ENCODE peak calls at places on chromosomes 3 and 15, in five cellular contexts. K, D, E, W and U are unnamed samples.

GRCh38 chr3:112635674-112636073 is 5.3 kb downstream of the CCDC80 start:
- DNase-seq in K (no peak), E (no peak), D (no peak), W (no peak), U (peak)

GRCh38 chr3:31911124-31911523 is 69.9 kb downstream of the OSBPL10 start:
- DNase-seq in W (no peak), D (no peak), K (no peak), E (no peak), U (no peak)

GRCh38 chr3:134211797-134212196 is 38.9 kb downstream of the RYK start:
- DNase-seq in D (no peak), W (no peak), E (no peak), K (no peak), U (peak)

GRCh38 chr3:160401301-160402095 is 2.0 kb downstream of the SMC4 start:
- DNase-seq in E (no peak), D (no peak), W (no peak), K (no peak), U (no peak)

GRCh38 chr15:61146643-61147230 is 82.4 kb downstream of the RORA start:
- DNase-seq in W (no peak), E (no peak), K (no peak), D (no peak), U (no peak)

GRCh38 chr3:192750201-192750600 is 22.9 kb upstream of the FGF12 start:
- DNase-seq in D (no peak), K (no peak), E (no peak), W (no peak), U (no peak)

GRCh38 chr3:157142315-157142714 is 17.6 kb downstream of the CCNL1 start:
- DNase-seq in E (no peak), W (no peak), K (no peak), D (no peak), U (no peak)

GRCh38 chr3:142209655-142210054 is 15.7 kb downstream of the GK5 start:
- DNase-seq in D (peak), W (no peak), K (no peak), E (no peak), U (peak)

GRCh38 chr3:39288300-39288808 is 8.5 kb upstream of the CX3CR1 start:
- DNase-seq in E (peak), W (peak), K (peak), D (peak), U (no peak)

GRCh38 chr15:91383532-91383931 is 283.5 kb downstream of the SV2B start:
- DNase-seq in E (no peak), K (no peak), W (no peak), D (no peak), U (no peak)

GRCh38 chr15:59203026-59203425 is 3.6 kb upstream of the LDHAL6B start:
- DNase-seq in W (no peak), D (no peak), K (no peak), E (no peak), U (no peak)

GRCh38 chr3:107452436-107452835 is 70.3 kb upstream of the BBX start:
- DNase-seq in D (no peak), W (no peak), E (no peak), K (no peak), U (no peak)

GRCh38 chr3:69649120-69649519 is 90.1 kb upstream of the MITF start:
- DNase-seq in D (no peak), K (no peak), E (no peak), W (no peak), U (no peak)

GRCh38 chr15:50145451-50145872 is 26.4 kb upstream of the ATP8B4 start:
- DNase-seq in K (no peak), D (no peak), E (no peak), W (peak), U (peak)

GRCh38 chr3:96814581-96815567 is at the start of gene EPHA6:
- DNase-seq in D (no peak), W (no peak), E (no peak), K (no peak), U (no peak)

GRCh38 chr3:58642846-58643245 is 23.7 kb downstream of the FAM3D start:
- DNase-seq in W (no peak), E (no peak), K (no peak), D (no peak), U (no peak)

GRCh38 chr3:43369404-43370345 is 83.3 kb downstream of the SNRK start:
- DNase-seq in K (no peak), D (no peak), E (no peak), W (peak), U (no peak)

GRCh38 chr3:174863488-174863887 is 4.4 kb downstream of the NAALADL2 start:
- DNase-seq in W (no peak), E (no peak), K (no peak), D (no peak), U (no peak)

GRCh38 chr3:153595186-153595815 is 433.3 kb downstream of the RAP2B start:
- DNase-seq in D (no peak), W (no peak), K (no peak), E (no peak), U (no peak)

GRCh38 chr3:140499114-140499757 is 178.6 kb upstream of the TRIM42 start:
- DNase-seq in E (no peak), W (no peak), K (no peak), D (no peak), U (peak)

GRCh38 chr15:42401544-42402478 is 42.5 kb downstream of the CAPN3 start:
- DNase-seq in E (no peak), D (no peak), K (no peak), W (peak), U (no peak)

GRCh38 chr3:184872200-184872599 is 60.2 kb downstream of the VPS8 start:
- DNase-seq in W (no peak), K (no peak), D (no peak), E (no peak), U (no peak)

GRCh38 chr3:4765212-4765611 is 214.0 kb upstream of the BHLHE40 start:
- DNase-seq in E (no peak), D (no peak), W (no peak), K (no peak), U (no peak)

GRCh38 chr3:53845103-53845880 is 927 bp downstream of the CHDH start:
- DNase-seq in W (no peak), K (no peak), D (no peak), E (peak), U (peak)

GRCh38 chr3:125280966-125281365 is 68.4 kb upstream of the SLC12A8 start:
- DNase-seq in D (no peak), E (peak), W (no peak), K (no peak), U (peak)

GRCh38 chr3:27166888-27167287 is 202.3 kb downstream of the NEK10 start:
- DNase-seq in W (no peak), D (peak), K (no peak), E (no peak), U (peak)

GRCh38 chr3:194337965-194338753 is 13.0 kb downstream of the CPN2 start:
- DNase-seq in W (no peak), E (no peak), K (no peak), D (no peak), U (no peak)

GRCh38 chr3:107633327-107634141 is 110.8 kb downstream of the BBX start:
- DNase-seq in E (no peak), K (no peak), D (no peak), W (peak), U (peak)